ENCODE peak calls at places on chromosomes 16 and 17, in four cellular contexts. V is IMR-90, B is H9, D is trophoblast cell. N is an unnamed sample.

GRCh38 chr17:61848247-61848646 is 15.1 kb downstream of the BRIP1 start:
- DNase-seq in V (no peak), B (no peak), D (no peak), N (no peak)

GRCh38 chr17:69084911-69085310 is 24.2 kb upstream of the ABCA9 start:
- DNase-seq in D (peak), V (no peak), B (peak), N (peak)

GRCh38 chr17:66654341-66654740 is 180.6 kb upstream of the CACNG5 start:
- DNase-seq in B (no peak), V (peak), D (no peak), N (no peak)

GRCh38 chr17:32746280-32746679 is 130.6 kb downstream of the MYO1D start:
- DNase-seq in B (no peak), V (no peak), D (peak), N (no peak)

GRCh38 chr17:73713136-73713535 is 68.9 kb upstream of the SDK2 start:
- DNase-seq in D (no peak), B (peak), V (no peak), N (no peak)

GRCh38 chr17:17052462-17053221 is 10.4 kb downstream of the MPRIP start:
- DNase-seq in V (no peak), B (peak), D (no peak), N (no peak)

GRCh38 chr17:10210151-10210574 is 11.8 kb upstream of the GAS7 start:
- DNase-seq in V (peak), D (peak), B (peak), N (no peak)

GRCh38 chr16:27102701-27103575 is 36.2 kb downstream of the C16orf82 start:
- DNase-seq in B (no peak), D (no peak), V (no peak), N (no peak)

GRCh38 chr17:17732892-17733670 is 51.8 kb downstream of the RAI1 start:
- DNase-seq in D (no peak), V (peak), B (no peak), N (no peak)

GRCh38 chr16:3017806-3018506 is at the start of gene CLDN6:
- DNase-seq in B (peak), V (no peak), D (peak), N (peak)

GRCh38 chr16:50381679-50382440 is 13.1 kb upstream of the BRD7 start:
- DNase-seq in V (no peak), B (peak), D (peak), N (no peak)

GRCh38 chr17:66750756-66751543 is 84.0 kb upstream of the CACNG5 start:
- DNase-seq in B (no peak), D (no peak), V (no peak), N (no peak)

GRCh38 chr17:43074869-43075268 is 49.8 kb downstream of the RND2 start:
- DNase-seq in B (no peak), V (no peak), D (no peak), N (no peak)

GRCh38 chr17:5759501-5759925 is 175.2 kb upstream of the NLRP1 start:
- DNase-seq in V (no peak), D (no peak), B (no peak), N (no peak)

GRCh38 chr17:77451894-77452852 is 311.4 kb downstream of the SEC14L1 start:
- DNase-seq in V (peak), B (peak), D (peak), N (no peak)

GRCh38 chr16:88493879-88494278 is 40.8 kb downstream of the ZFPM1 start:
- DNase-seq in D (no peak), V (no peak), B (no peak), N (no peak)
- H3K4me2 ChIP-seq in D (no peak), V (no peak), B (no peak), N (no peak)

GRCh38 chr17:3722716-3723115 is 987 bp upstream of the HASPIN start:
- DNase-seq in V (peak), B (no peak), D (no peak), N (no peak)
- H2AFZ ChIP-seq in V (peak), B (no peak), D (no peak), N (peak)

DNA sequence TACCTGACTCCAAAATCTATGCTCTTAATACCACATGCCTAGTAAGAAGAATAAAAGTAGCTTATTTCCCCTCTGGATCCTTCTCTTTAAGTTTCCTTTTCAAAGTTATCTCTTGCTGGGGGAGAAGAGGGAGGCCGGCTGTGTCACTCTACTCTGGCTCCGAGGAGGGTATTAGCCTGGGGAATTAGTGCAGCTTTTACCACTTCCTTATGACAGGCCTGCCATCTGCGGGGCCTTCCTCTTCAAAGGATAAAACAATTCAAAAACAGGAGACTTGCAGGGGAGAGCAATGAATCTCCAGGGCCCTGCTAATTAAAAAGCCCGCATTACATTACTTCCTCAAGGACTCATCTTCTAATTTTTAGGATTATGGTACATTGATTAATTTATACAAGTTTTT is 190.9 kb upstream of the CDH5 start:
- DNase-seq in V (no peak), B (no peak), D (no peak), N (no peak)
- H2BK5ac ChIP-seq in V (no peak), B (no peak), D (no peak), N (no peak)

DNA sequence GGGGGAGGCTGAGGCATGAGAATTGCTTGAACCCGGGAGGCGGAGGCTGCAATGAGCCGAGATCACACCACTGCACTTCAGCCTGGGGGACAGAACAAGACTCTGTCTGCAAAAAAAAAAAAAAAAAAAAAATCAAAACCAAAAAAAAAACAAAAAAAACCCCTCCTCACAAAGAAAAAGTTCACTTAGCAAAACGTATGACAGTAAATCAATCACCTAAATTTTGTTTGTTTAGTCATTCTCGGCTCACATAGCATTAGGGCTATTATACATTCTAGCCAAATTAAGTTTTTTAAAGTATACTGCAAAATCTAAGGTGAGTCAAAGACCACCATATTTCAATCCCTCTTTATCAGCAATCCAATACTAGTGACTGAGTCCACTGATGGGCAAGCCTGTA is 5.7 kb downstream of the ZNF652 start:
- DNase-seq in V (no peak), B (no peak), D (no peak), N (no peak)
- H3K4me2 ChIP-seq in V (no peak), B (no peak), D (no peak), N (no peak)

DNA sequence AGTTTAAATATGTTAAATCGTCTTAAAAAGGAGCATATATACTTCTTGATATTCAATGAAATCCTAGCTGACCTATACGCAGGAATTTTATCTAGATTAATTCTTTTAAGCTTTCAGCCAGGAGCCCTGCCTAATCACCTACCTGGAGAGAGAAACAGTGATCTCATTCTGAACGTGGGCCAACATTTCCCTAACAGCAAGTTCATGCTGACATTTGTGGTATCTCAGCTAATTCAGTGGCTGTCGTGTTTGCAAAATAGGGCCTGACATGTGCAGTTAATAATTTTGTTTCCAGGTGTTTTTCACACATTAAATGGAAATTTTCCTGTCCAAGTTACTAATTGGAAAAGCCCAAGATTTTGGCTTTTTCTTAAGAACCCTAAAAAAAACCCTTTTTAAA is 17.4 kb downstream of the KRT24 start:
- DNase-seq in B (no peak), D (no peak), V (no peak), N (no peak)
- H2AFZ ChIP-seq in B (no peak), D (no peak), V (no peak), N (no peak)

N was measured in neuronal stem cell.